ENCODE peak calls at places on chromosomes 16 and 17, in six cellular contexts. W, E, O, N, J and S are unnamed samples.

GRCh38 chr17:41009301-41009760 is 403 bp upstream of the KRTAP3-1 start:
- DNase-seq in J (no peak), W (no peak), O (no peak), N (no peak), E (no peak), S (no peak)

GRCh38 chr16:4309833-4310266 is 6.0 kb upstream of the GLIS2 start:
- DNase-seq in J (peak), W (no peak), O (peak), E (peak), N (peak), S (peak)

GRCh38 chr17:44326867-44327444 is 2.3 kb upstream of the SLC25A39 start:
- DNase-seq in O (peak), N (peak), W (peak), E (peak), J (peak), S (peak)

GRCh38 chr16:85002643-85003042 is 8.7 kb downstream of the ZDHHC7 start:
- DNase-seq in W (peak), O (no peak), E (no peak), N (no peak), J (no peak), S (no peak)

GRCh38 chr16:51615141-51615540 is 464.1 kb upstream of the SALL1 start:
- DNase-seq in N (no peak), E (no peak), J (no peak), O (no peak), W (no peak), S (no peak)

GRCh38 chr17:45019177-45019711 is 32.2 kb downstream of the DCAKD start:
- DNase-seq in W (peak), E (no peak), J (peak), O (peak), N (no peak), S (peak)

GRCh38 chr16:47320546-47321315 is 140.1 kb downstream of the ITFG1 start:
- DNase-seq in J (no peak), W (no peak), N (peak), E (no peak), O (no peak), S (peak)

GRCh38 chr16:17382949-17383348 is 87.8 kb downstream of the XYLT1 start:
- DNase-seq in E (no peak), W (no peak), J (no peak), N (no peak), O (no peak), S (no peak)

GRCh38 chr17:27549251-27549919 is 81.6 kb upstream of the LGALS9 start:
- DNase-seq in J (no peak), W (peak), N (no peak), E (no peak), O (no peak), S (no peak)

GRCh38 chr17:80724723-80725388 is 180.2 kb downstream of the RPTOR start:
- DNase-seq in J (no peak), O (peak), N (peak), E (no peak), W (no peak), S (peak)

GRCh38 chr17:32253117-32253611 is 12.5 kb upstream of the RHBDL3 start:
- DNase-seq in O (peak), E (peak), J (peak), W (peak), N (peak), S (peak)

GRCh38 chr17:12995106-12995895 is 22.5 kb downstream of the ELAC2 start:
- DNase-seq in O (no peak), W (no peak), N (no peak), E (no peak), J (no peak), S (no peak)

GRCh38 chr16:72434159-72434558 is 262.2 kb upstream of the PMFBP1 start:
- DNase-seq in N (peak), W (no peak), E (no peak), O (peak), J (no peak), S (peak)

GRCh38 chr16:4924593-4925378 is 12.2 kb downstream of the PPL start:
- DNase-seq in N (no peak), W (no peak), E (no peak), J (no peak), O (no peak), S (no peak)

GRCh38 chr17:55527520-55528118 is 16.4 kb upstream of the SMIM36 start:
- DNase-seq in N (peak), W (peak), O (peak), E (no peak), J (no peak), S (peak)

GRCh38 chr16:9139965-9140364 is 48.5 kb downstream of the HAPSTR1 start:
- DNase-seq in O (peak), W (no peak), J (no peak), N (no peak), E (no peak), S (peak)

GRCh38 chr17:2222901-2223616 is 80.5 kb downstream of the SMG6 start:
- DNase-seq in W (no peak), N (peak), E (no peak), O (no peak), J (peak), S (peak)

GRCh38 chr17:63558441-63558840 is 8.2 kb downstream of the DCAF7 start:
- DNase-seq in W (no peak), J (no peak), N (no peak), O (no peak), E (no peak), S (no peak)

GRCh38 chr16:57538235-57538711 is 1.9 kb upstream of the CCDC102A start:
- DNase-seq in E (no peak), O (no peak), W (no peak), J (no peak), N (no peak), S (no peak)

GRCh38 chr17:42675348-42675983 is 1.3 kb downstream of the PLEKHH3 start:
- DNase-seq in W (no peak), O (no peak), N (no peak), E (no peak), J (no peak), S (peak)

GRCh38 chr16:24689128-24689527 is 40.3 kb upstream of the TNRC6A start:
- DNase-seq in W (peak), J (no peak), E (no peak), O (peak), N (peak), S (peak)

GRCh38 chr16:70437017-70437581 is 1.8 kb downstream of the ST3GAL2 start:
- DNase-seq in O (peak), W (no peak), E (no peak), J (no peak), N (peak), S (peak)

GRCh38 chr16:89633064-89633631 is 19.7 kb downstream of the DPEP1 start:
- DNase-seq in N (peak), O (peak), W (no peak), E (no peak), J (no peak), S (peak)

GRCh38 chr17:82204831-82205719 is 7.6 kb downstream of the CCDC57 start:
- DNase-seq in J (no peak), E (no peak), N (peak), O (peak), W (no peak), S (peak)